ENCODE peak calls at places on chromosomes 1 and 21, in seven cellular contexts. L is thyroid gland, U is fibroblast of the conjunctiva, F is myocyte, R is K562, C is endothelial cell, Z is GM04504. T is an unnamed sample.

GRCh38 chr1:211634461-211634860 is 41.0 kb downstream of the NEK2 start:
- DNase-seq in R (no peak), U (no peak), C (no peak), L (no peak), Z (no peak), F (peak; percentile 47), T (no peak)

GRCh38 chr1:91732291-91732953 is 153.5 kb downstream of the TGFBR3 start:
- DNase-seq in C (no peak), R (peak; percentile 94), L (peak; percentile 89), F (peak; percentile 82), U (no peak), Z (peak; percentile 55), T (no peak)

GRCh38 chr1:163583782-163584181 is 262.0 kb downstream of the NUF2 start:
- DNase-seq in L (no peak), Z (no peak), R (no peak), C (no peak), U (no peak), F (no peak), T (no peak)

GRCh38 chr1:119549719-119550141 is 42.7 kb downstream of the HSD3B1 start:
- DNase-seq in Z (peak; percentile 12), F (peak; percentile 92), C (peak; percentile 77), L (peak; percentile 31), R (peak; percentile 53), U (peak; percentile 43), T (peak; percentile 65)

GRCh38 chr1:151568626-151569088 is 28.5 kb downstream of the TUFT1 start:
- DNase-seq in L (no peak), F (no peak), Z (no peak), U (no peak), C (no peak), R (peak; percentile 21), T (no peak)

GRCh38 chr1:220594356-220594755 is 66.4 kb downstream of the MARK1 start:
- DNase-seq in L (no peak), C (no peak), Z (no peak), R (no peak), F (no peak), U (no peak), T (no peak)

GRCh38 chr1:1430114-1430982 is 5.1 kb upstream of the VWA1 start:
- DNase-seq in C (peak; percentile 66), Z (no peak), L (peak; percentile 83), R (peak; percentile 28), U (peak; percentile 35), F (peak; percentile 89), T (peak; percentile 66)

GRCh38 chr21:38944903-38945302 is 139.2 kb downstream of the ETS2 start:
- DNase-seq in F (no peak), R (no peak), Z (no peak), C (peak; percentile 12), L (no peak), U (no peak), T (no peak)

GRCh38 chr1:154937051-154937987 is 800 bp upstream of the PMVK start:
- DNase-seq in R (peak; percentile 91), F (peak; percentile 95), L (peak; percentile 91), Z (peak; percentile 89), C (peak; percentile 81), U (peak; percentile 91), T (peak; percentile 92)

GRCh38 chr1:45364294-45364693 is 24.1 kb upstream of the MUTYH start:
- DNase-seq in R (no peak), L (no peak), C (no peak), Z (no peak), U (no peak), F (no peak), T (no peak)

GRCh38 chr1:110487676-110488075 is 31.3 kb downstream of the KCNA10 start:
- DNase-seq in R (no peak), F (no peak), Z (no peak), U (no peak), C (no peak), L (no peak), T (peak; percentile 27)

GRCh38 chr1:12601690-12602632 is 16.0 kb downstream of the DHRS3 start:
- DNase-seq in L (peak; percentile 64), C (no peak), F (peak; percentile 79), Z (peak; percentile 68), R (peak; percentile 65), U (no peak), T (no peak)

GRCh38 chr1:186819140-186819539 is 9.6 kb upstream of the PLA2G4A start:
- DNase-seq in Z (no peak), C (no peak), F (no peak), U (no peak), R (no peak), L (no peak), T (no peak)

GRCh38 chr1:214902636-214903320 is 179.8 kb upstream of the KCNK2 start:
- DNase-seq in U (no peak), F (no peak), C (no peak), Z (peak; percentile 21), R (no peak), L (no peak), T (no peak)

GRCh38 chr1:179322481-179323026 is 29.0 kb downstream of the SOAT1 start:
- DNase-seq in R (no peak), Z (no peak), L (no peak), U (no peak), C (no peak), F (no peak), T (no peak)

GRCh38 chr1:33971913-33972312 is 108.0 kb downstream of the HMGB4 start:
- DNase-seq in Z (no peak), L (no peak), U (no peak), R (no peak), C (no peak), F (no peak), T (no peak)

GRCh38 chr1:116724765-116725375 is 29.4 kb upstream of the CD2 start:
- DNase-seq in C (peak; percentile 64), Z (peak; percentile 17), F (peak; percentile 72), U (peak; percentile 47), L (peak; percentile 60), R (peak; percentile 64), T (peak; percentile 73)

GRCh38 chr1:82391712-82392111 is 591.0 kb downstream of the ADGRL2 start:
- DNase-seq in Z (no peak), U (no peak), R (no peak), C (no peak), L (no peak), F (no peak), T (no peak)

T was measured in BE2C.